ENCODE peak calls at places on chromosome 16, in nine cellular contexts. B, O, I, C, N, L, Y, K and P are unnamed samples.

GRCh38 chr16:86955136-86955890 is 361.9 kb downstream of the C16orf95 start:
- DNase-seq in I (no peak), O (no peak), B (no peak), K (no peak), Y (no peak), N (no peak), L (no peak), C (no peak), P (no peak)

GRCh38 chr16:89105599-89106151 is 12.0 kb downstream of the ACSF3 start:
- DNase-seq in C (no peak), K (no peak), I (no peak), Y (no peak), B (no peak), N (no peak), O (no peak), L (no peak), P (no peak)

GRCh38 chr16:8885674-8886592 is 3.8 kb downstream of the LITAFD start:
- DNase-seq in C (peak), O (no peak), N (no peak), Y (no peak), I (peak), L (no peak), K (peak), B (no peak), P (peak)

GRCh38 chr16:83113317-83113716 is 486.5 kb downstream of the CDH13 start:
- DNase-seq in B (no peak), I (no peak), C (peak), O (peak), L (no peak), N (no peak), K (peak), Y (no peak), P (peak)

GRCh38 chr16:23081675-23082119 is 67.6 kb downstream of the USP31 start:
- DNase-seq in L (no peak), C (no peak), B (no peak), O (peak), K (peak), I (no peak), Y (no peak), N (no peak), P (peak)

GRCh38 chr16:3173892-3174617 is 13.9 kb upstream of the OR1F1 start:
- DNase-seq in I (no peak), N (no peak), C (no peak), Y (no peak), L (peak), O (no peak), B (no peak), K (no peak), P (no peak)

GRCh38 chr16:49513040-49513439 is 139.4 kb downstream of the C16orf78 start:
- DNase-seq in O (no peak), B (no peak), Y (no peak), C (no peak), K (peak), N (no peak), L (peak), I (no peak), P (peak)

GRCh38 chr16:27352026-27352425 is 38.3 kb downstream of the IL4R start:
- DNase-seq in Y (no peak), O (no peak), B (no peak), L (no peak), K (no peak), N (no peak), I (no peak), C (no peak), P (no peak)

GRCh38 chr16:85639529-85640253 is 26.6 kb downstream of the GSE1 start:
- DNase-seq in O (no peak), I (peak), B (no peak), L (no peak), C (peak), N (peak), K (no peak), Y (peak), P (no peak)

GRCh38 chr16:4319454-4319853 is 3.6 kb downstream of the GLIS2 start:
- DNase-seq in N (peak), Y (no peak), B (no peak), K (peak), L (peak), O (no peak), I (peak), C (no peak), P (peak)

GRCh38 chr16:642189-643049 is 791 bp downstream of the MCRIP2 start:
- DNase-seq in I (peak), K (no peak), Y (peak), L (peak), O (no peak), N (peak), B (no peak), C (peak), P (no peak)

GRCh38 chr16:2955779-2956565 is 8.1 kb upstream of the KREMEN2 start:
- DNase-seq in L (no peak), K (no peak), C (no peak), I (no peak), Y (no peak), N (no peak), B (no peak), O (no peak), P (no peak)

GRCh38 chr16:63461248-63461841 is 1425.1 kb upstream of the CDH8 start:
- DNase-seq in O (peak), K (peak), C (peak), N (no peak), I (no peak), L (peak), Y (no peak), B (no peak), P (peak)

GRCh38 chr16:6484121-6484520 is 848.5 kb upstream of the RBFOX1 start:
- DNase-seq in O (no peak), C (no peak), L (no peak), I (no peak), N (no peak), B (no peak), Y (no peak), K (no peak), P (no peak)

GRCh38 chr16:56691885-56692284 is 9.6 kb downstream of the MT1X start:
- DNase-seq in K (peak), N (no peak), C (peak), I (no peak), Y (peak), B (no peak), O (no peak), L (no peak), P (peak)

GRCh38 chr16:27401768-27402568 is at the start of gene IL21R:
- DNase-seq in Y (peak), K (peak), O (peak), I (peak), C (peak), B (no peak), N (peak), L (peak), P (peak)

GRCh38 chr16:17828012-17828411 is 357.3 kb upstream of the XYLT1 start:
- DNase-seq in O (peak), C (no peak), I (no peak), Y (no peak), N (no peak), K (peak), L (no peak), B (no peak), P (peak)

GRCh38 chr16:57802635-57803412 is 533 bp upstream of the KIFC3 start:
- DNase-seq in O (no peak), N (peak), Y (peak), L (no peak), C (peak), I (no peak), B (no peak), K (peak), P (no peak)
- H3K4me3 ChIP-seq in O (peak), N (peak), Y (peak), L (peak), C (no peak), I (peak), B (peak), K (peak), P (peak)

DNA sequence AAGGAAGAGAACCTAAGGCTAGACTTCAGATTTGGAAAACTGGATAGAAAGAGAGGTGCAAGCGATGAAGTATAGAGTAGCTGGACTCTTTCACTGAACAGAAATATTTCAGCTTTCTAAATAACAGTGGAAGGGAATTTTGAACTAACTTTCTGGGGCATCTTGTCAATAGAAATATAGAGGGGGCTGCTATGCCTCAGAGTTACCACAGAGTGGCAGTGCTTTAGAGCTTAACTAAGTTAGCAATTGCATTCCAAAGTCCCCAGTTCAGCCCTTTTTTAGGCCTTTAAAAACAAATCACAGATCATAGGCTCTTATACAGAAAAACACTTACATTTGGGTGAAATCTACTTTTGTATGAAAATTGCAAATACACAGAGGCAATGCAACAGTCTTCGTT is 154.2 kb upstream of the CDH8 start:
- DNase-seq in B (no peak), Y (no peak), C (no peak), I (no peak), O (no peak), N (no peak), K (no peak), L (peak), P (no peak)
- TF ChIP-seq CTCF in B (no peak), Y (peak), C (peak), I (no peak), O (peak), N (no peak), K (no peak), L (peak), P (peak)

DNA sequence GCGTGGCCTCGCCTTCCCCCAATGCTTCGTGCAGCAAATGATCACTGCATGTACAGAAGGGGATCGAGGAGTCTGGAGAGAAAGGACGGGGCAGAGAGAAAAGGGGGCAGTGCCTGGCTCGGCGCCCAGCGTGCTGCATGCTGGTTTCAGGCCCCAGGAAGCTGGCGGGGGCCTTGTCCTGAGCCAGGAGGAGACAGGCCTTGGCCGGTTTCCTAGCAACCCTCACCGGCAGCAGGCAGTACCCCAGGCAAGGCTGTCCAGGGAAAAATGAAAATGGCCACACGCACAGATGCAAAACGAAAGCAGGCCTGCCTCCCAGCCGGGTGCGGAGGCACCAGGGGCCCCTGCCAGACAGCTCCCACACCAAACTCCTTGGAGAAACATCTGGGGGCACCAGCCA is 126.3 kb downstream of the ZFHX3 start:
- DNase-seq in O (peak), K (no peak), Y (peak), B (no peak), N (no peak), L (no peak), I (no peak), C (peak), P (peak)
- H3K4me3 ChIP-seq in O (peak), K (no peak), Y (no peak), B (peak), N (peak), L (no peak), I (no peak), C (no peak), P (no peak)

GRCh38 chr16:67016681-67017450 is 12.1 kb upstream of the CBFB start:
- DNase-seq in I (no peak), K (no peak), N (no peak), B (no peak), L (no peak), Y (no peak), C (no peak), O (no peak), P (no peak)

GRCh38 chr16:67016143-67016542 is 12.8 kb upstream of the CBFB start:
- DNase-seq in K (no peak), Y (no peak), N (no peak), B (no peak), O (no peak), L (no peak), I (no peak), C (no peak), P (no peak)

GRCh38 chr16:67013823-67014640 is 14.9 kb upstream of the CBFB start:
- DNase-seq in Y (peak), B (no peak), K (peak), L (peak), N (peak), I (peak), C (peak), O (peak), P (peak)

GRCh38 chr16:67014641-67015315 is 14.2 kb upstream of the CBFB start:
- DNase-seq in O (no peak), Y (no peak), C (no peak), K (no peak), L (no peak), N (no peak), I (no peak), B (no peak), P (no peak)

DNA sequence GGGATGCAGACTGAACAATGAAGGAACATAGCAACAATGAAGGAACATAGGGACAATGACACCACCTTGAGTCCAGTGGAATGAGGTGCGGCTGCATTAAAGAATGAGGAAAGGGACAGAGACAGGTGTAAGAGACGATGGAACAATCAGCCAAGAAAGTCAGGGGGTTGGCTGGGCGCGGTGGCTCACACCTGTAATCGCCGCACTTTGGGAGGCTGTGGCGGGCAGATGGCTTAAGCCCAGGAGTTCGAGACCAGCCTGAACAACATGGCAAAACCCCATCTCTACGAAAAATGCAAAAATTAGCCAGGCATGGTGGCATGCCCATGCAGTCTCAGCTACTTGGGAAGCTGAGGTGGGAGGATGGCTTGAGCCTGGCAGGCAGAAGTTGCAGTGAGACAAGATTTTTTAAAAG is 13.6 kb upstream of the CBFB start:
- DNase-seq in C (no peak), O (no peak), L (no peak), I (no peak), Y (no peak), N (no peak), B (no peak), K (no peak), P (no peak)
- TF ChIP-seq CTCF in C (peak), O (no peak), L (no peak), I (no peak), Y (no peak), N (no peak), B (no peak), K (peak), P (no peak)